ENCODE peak calls at places on chromosomes 13 and 19, in four cellular contexts. X, O, D and Y are unnamed samples.

GRCh38 chr19:53511933-53512374 is 26.0 kb upstream of the ZNF331 start:
- DNase-seq in X (peak), O (peak), D (peak), Y (no peak)

GRCh38 chr19:46710687-46711086 is 6.2 kb downstream of the PRKD2 start:
- DNase-seq in O (no peak), D (no peak), X (no peak), Y (no peak)

GRCh38 chr19:1261863-1262686 is 7.1 kb upstream of the CIRBP start:
- DNase-seq in X (no peak), D (peak), O (peak), Y (no peak)

GRCh38 chr19:28402701-28403290 is 810.2 kb downstream of the UQCRFS1 start:
- DNase-seq in X (no peak), O (no peak), D (no peak), Y (no peak)

GRCh38 chr19:17659996-17660395 is 28.2 kb downstream of the UNC13A start:
- DNase-seq in X (no peak), D (no peak), O (no peak), Y (no peak)

GRCh38 chr13:51831519-51831918 is 13.5 kb downstream of the TMEM272 start:
- DNase-seq in O (no peak), D (no peak), X (no peak), Y (no peak)

GRCh38 chr13:68170961-68171360 is 940.8 kb upstream of the PCDH9 start:
- DNase-seq in D (no peak), O (no peak), X (no peak), Y (no peak)

GRCh38 chr13:75318138-75318833 is 163.7 kb downstream of the TBC1D4 start:
- DNase-seq in D (no peak), O (no peak), X (no peak), Y (no peak)

GRCh38 chr13:35789335-35790166 is 313.1 kb upstream of the MAB21L1 start:
- DNase-seq in O (peak), X (no peak), D (peak), Y (no peak)

GRCh38 chr13:39970177-39970846 is 314.9 kb downstream of the COG6 start:
- DNase-seq in O (no peak), X (no peak), D (no peak), Y (no peak)

GRCh38 chr19:2231621-2232221 is 4.4 kb downstream of the PLEKHJ1 start:
- DNase-seq in D (no peak), O (no peak), X (peak), Y (no peak)

GRCh38 chr13:26498524-26499208 is 58.8 kb upstream of the WASF3 start:
- DNase-seq in D (peak), X (no peak), O (peak), Y (no peak)

GRCh38 chr13:30038884-30039283 is 188.5 kb upstream of the UBL3 start:
- DNase-seq in X (no peak), O (peak), D (peak), Y (no peak)

GRCh38 chr19:39407644-39408391 is 1.2 kb downstream of the ZFP36 start:
- DNase-seq in D (peak), O (no peak), X (no peak), Y (no peak)

GRCh38 chr19:29612121-29612520 is 6.0 kb downstream of the POP4 start:
- DNase-seq in D (no peak), O (no peak), X (no peak), Y (no peak)

GRCh38 chr19:38285567-38285966 is 18.5 kb upstream of the C19orf33 start:
- DNase-seq in X (no peak), D (no peak), O (no peak), Y (no peak)

GRCh38 chr19:17209126-17210036 is 5.8 kb upstream of the USE1 start:
- DNase-seq in D (peak), O (no peak), X (no peak), Y (no peak)

GRCh38 chr13:22062478-22063205 is 391.8 kb downstream of the FGF9 start:
- DNase-seq in X (no peak), O (no peak), D (no peak), Y (no peak)

GRCh38 chr19:55494172-55494761 is 6.0 kb downstream of the SSC5D start:
- DNase-seq in O (peak), D (peak), X (no peak), Y (no peak)

GRCh38 chr13:104357174-104357573 is 1291.0 kb upstream of the SLC10A2 start:
- DNase-seq in X (no peak), O (peak), D (peak), Y (no peak)

GRCh38 chr19:34838248-34838647 is 65.2 kb upstream of the ZNF599 start:
- DNase-seq in O (no peak), D (peak), X (no peak), Y (no peak)

GRCh38 chr19:45396389-45397260 is 8.2 kb downstream of the PPP1R13L start:
- DNase-seq in O (no peak), X (no peak), D (no peak), Y (no peak)

GRCh38 chr19:54484451-54484850 is 11.4 kb upstream of the CDC42EP5 start:
- DNase-seq in O (no peak), D (no peak), X (no peak), Y (no peak)

GRCh38 chr13:43390582-43390981 is 367.2 kb downstream of the DNAJC15 start:
- DNase-seq in D (no peak), O (no peak), X (no peak), Y (no peak)

GRCh38 chr19:30666301-30666803 is 294.2 kb downstream of the ZNF536 start:
- DNase-seq in X (peak), O (no peak), D (peak), Y (no peak)

GRCh38 chr13:80265348-80265747 is 75.6 kb downstream of the SPRY2 start:
- DNase-seq in D (peak), O (no peak), X (no peak), Y (no peak)

GRCh38 chr19:55321466-55321865 is 3.7 kb downstream of the TMEM150B start:
- DNase-seq in D (no peak), X (no peak), O (no peak), Y (no peak)

GRCh38 chr13:29573190-29573589 is 22.3 kb downstream of the SLC7A1 start:
- DNase-seq in X (peak), D (peak), O (no peak), Y (no peak)

GRCh38 chr13:98484289-98485219 is 92.4 kb downstream of the STK24 start:
- DNase-seq in X (no peak), D (peak), O (peak), Y (peak)

GRCh38 chr13:109348514-109349340 is 437.7 kb downstream of the IRS2 start:
- DNase-seq in X (no peak), O (peak), D (peak), Y (no peak)

GRCh38 chr19:4548238-4548584 is 8.4 kb upstream of the LRG1 start:
- DNase-seq in X (no peak), O (no peak), D (no peak), Y (no peak)

GRCh38 chr13:107866007-107866665 is 349.2 kb downstream of the LIG4 start:
- DNase-seq in D (peak), X (peak), O (peak), Y (no peak)

GRCh38 chr19:40754611-40755247 is 3.7 kb downstream of the SNRPA start:
- DNase-seq in D (no peak), O (no peak), X (no peak), Y (no peak)

GRCh38 chr19:2602391-2603181 is 99.9 kb downstream of the GNG7 start:
- DNase-seq in X (peak), D (peak), O (peak), Y (peak)

GRCh38 chr13:32170841-32171240 is 139.3 kb downstream of the FRY start:
- DNase-seq in O (no peak), X (no peak), D (peak), Y (no peak)

DNA sequence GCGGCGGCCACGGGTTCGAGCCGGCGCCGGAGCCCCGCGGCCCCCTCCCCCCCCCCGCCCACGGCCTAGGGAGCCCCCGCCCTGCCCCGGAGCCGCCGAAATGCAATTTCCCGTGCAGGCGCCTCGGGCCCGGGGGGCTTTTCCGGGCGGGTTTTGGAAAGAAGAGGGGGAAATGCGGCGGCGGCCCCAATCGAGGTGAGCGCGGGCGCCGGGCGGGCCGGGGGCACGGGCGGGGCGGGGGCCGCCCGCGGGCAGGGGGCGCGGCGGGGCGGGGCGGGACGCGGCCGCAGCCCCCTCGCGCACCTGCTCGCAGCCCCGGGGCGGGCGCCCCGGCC is 11.7 kb upstream of the NANOS3 start:
- DNase-seq in D (no peak), O (no peak), X (no peak), Y (no peak)
- H3K4me3 ChIP-seq in D (peak), O (peak), X (peak), Y (peak)

GRCh38 chr13:114088234-114088633 is 44.2 kb downstream of the RASA3 start:
- DNase-seq in X (no peak), D (no peak), O (no peak), Y (no peak)
- TF ChIP-seq CTCF in X (no peak), D (no peak), O (no peak), Y (no peak)

GRCh38 chr19:50477751-50478515 is 1.3 kb upstream of the GARIN5A start:
- DNase-seq in D (no peak), O (no peak), X (no peak), Y (no peak)
- H3K4me3 ChIP-seq in D (no peak), O (peak), X (peak), Y (no peak)

GRCh38 chr13:66714795-66715194 is 515.3 kb downstream of the PCDH9 start:
- DNase-seq in X (no peak), D (peak), O (no peak), Y (no peak)
- TF ChIP-seq CTCF in X (no peak), D (no peak), O (no peak), Y (peak)

DNA sequence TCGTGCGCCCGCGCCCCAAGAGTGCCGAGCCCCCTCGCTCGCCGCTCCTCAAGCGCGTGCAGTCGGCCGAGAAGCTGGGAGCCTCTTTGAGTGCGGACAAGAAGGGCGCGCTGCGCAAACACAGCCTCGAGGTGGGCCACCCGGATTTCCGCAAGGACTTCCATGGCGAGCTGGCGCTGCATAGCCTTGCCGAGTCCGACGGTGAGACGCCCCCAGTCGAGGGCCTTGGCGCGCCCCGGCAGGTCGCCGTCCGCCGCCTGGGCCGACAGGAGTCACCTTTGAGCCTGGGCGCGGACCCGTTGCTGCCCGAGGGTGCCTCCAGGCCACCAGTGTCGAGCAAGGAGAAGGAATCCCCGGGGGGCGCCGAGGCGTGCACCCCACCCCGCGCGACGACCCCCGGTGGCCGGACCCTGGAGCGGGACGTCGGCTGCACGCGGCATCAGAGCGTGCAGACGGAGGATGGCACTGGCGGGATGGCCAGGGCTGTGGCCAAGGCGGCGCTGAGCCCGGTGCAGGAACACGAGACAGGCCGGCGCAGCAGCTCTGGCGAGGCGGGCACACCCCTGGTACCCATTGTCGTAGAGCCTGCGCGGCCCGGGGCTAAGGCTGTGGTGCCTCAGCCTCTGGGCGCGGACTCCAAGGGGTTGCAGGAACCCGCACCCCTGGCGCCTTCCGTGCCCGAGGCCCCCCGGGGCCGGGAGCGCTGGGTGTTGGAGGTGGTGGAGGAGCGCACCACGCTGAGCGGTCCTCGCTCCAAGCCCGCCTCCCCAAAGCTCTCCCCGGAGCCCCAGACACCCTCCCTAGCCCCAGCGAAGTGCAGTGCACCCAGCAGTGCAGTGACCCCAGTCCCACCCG is 7.1 kb downstream of the DNASE2 start:
- DNase-seq in D (no peak), O (no peak), X (no peak), Y (no peak)
- H3K4me3 ChIP-seq in D (no peak), O (no peak), X (no peak), Y (no peak)

GRCh38 chr19:10809693-10810285 is 26.2 kb downstream of the TMED1 start:
- DNase-seq in X (no peak), D (no peak), O (no peak), Y (no peak)
- TF ChIP-seq CTCF in X (no peak), D (no peak), O (no peak), Y (no peak)

DNA sequence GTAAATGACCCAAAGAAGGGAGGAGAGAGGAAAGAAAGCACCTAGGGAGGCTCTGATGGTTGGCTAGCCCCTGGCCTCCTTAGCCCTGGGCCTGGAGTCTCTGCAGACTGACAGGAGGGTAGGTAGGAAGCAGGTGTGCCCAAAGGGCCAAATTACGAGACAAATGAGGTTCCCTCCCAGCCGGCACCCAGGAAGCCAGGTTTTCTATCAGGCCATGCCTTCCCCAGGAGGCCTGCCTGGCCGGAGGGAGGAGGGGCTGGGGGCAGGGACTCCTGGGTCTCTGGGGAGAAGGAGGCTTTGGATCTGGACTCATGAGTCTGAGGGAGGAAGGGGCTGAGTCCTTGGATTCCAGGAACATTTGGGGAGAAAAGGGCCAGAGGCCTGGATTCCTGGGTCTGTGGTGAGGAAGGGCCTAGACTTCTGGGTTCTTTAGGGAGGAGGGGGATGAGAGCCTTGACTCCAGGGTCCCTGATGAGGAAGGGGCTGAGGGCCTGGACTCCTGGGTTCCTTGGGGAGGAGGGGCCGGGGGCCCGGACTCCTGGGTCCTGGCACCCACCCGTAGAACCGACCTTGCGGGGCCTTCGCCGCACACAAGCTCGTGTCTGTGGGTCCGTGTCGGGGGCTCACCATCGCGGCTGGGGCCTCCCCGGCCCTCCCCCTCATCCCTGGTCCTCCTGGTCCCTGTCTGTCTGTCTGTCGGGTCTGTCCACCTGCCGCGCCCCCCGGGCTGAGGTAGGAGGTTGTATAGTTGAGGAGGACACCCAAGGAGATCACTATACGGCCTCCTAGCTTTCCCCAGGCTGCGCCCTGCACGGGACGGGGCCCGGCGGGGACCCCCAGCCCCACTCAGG is 840 bp upstream of the SPACA6 start:
- DNase-seq in D (no peak), O (no peak), X (no peak), Y (no peak)
- H3K4me3 ChIP-seq in D (peak), O (peak), X (peak), Y (peak)